ENCODE peak calls at places on chromosomes 11 and 22, in five cellular contexts. B, X, I, G and S are unnamed samples.

GRCh38 chr11:133977067-133977681 is 20.4 kb upstream of the IGSF9B start:
- DNase-seq in I (no peak), B (no peak), G (peak), X (no peak), S (no peak)

GRCh38 chr11:76670475-76671235 is at the start of gene LRRC32:
- DNase-seq in B (no peak), G (no peak), I (peak), X (peak), S (no peak)

GRCh38 chr11:125514336-125515101 is 18.5 kb upstream of the FEZ1 start:
- DNase-seq in G (peak), I (peak), X (no peak), B (no peak), S (peak)

GRCh38 chr11:27873664-27874063 is 173.4 kb upstream of the BDNF start:
- DNase-seq in I (no peak), B (no peak), X (no peak), G (no peak), S (no peak)

GRCh38 chr11:14552089-14552488 is 31.9 kb upstream of the PSMA1 start:
- DNase-seq in G (no peak), B (no peak), I (no peak), X (no peak), S (no peak)

GRCh38 chr11:116694815-116695590 is 77.8 kb downstream of the BUD13 start:
- DNase-seq in B (no peak), I (no peak), G (no peak), X (no peak), S (no peak)

GRCh38 chr11:46557684-46558151 is 36.1 kb downstream of the AMBRA1 start:
- DNase-seq in X (peak), I (peak), B (no peak), G (peak), S (no peak)

GRCh38 chr11:57349491-57350274 is 11.5 kb downstream of the P2RX3 start:
- DNase-seq in I (peak), B (no peak), X (peak), G (peak), S (no peak)

GRCh38 chr11:122042981-122043380 is 73.0 kb downstream of the BLID start:
- DNase-seq in X (no peak), B (no peak), I (no peak), G (no peak), S (no peak)

GRCh38 chr11:121661796-121662508 is 209.2 kb upstream of the SORL1-AS1 start:
- DNase-seq in G (peak), X (peak), I (peak), B (peak), S (peak)

GRCh38 chr11:20501971-20502370 is 97.4 kb upstream of the SLC6A5 start:
- DNase-seq in I (peak), G (no peak), X (no peak), B (no peak), S (no peak)

GRCh38 chr11:98099371-98099770 is 921.4 kb upstream of the CNTN5 start:
- DNase-seq in I (no peak), B (no peak), G (no peak), X (no peak), S (no peak)

GRCh38 chr22:23844739-23845202 is 6.0 kb upstream of the DERL3 start:
- DNase-seq in B (no peak), I (no peak), G (no peak), X (no peak), S (no peak)

GRCh38 chr22:43859176-43859575 is 3.1 kb downstream of the SULT4A1 start:
- DNase-seq in G (no peak), I (no peak), X (no peak), B (no peak), S (no peak)

GRCh38 chr11:22192642-22193347 is at the start of gene ANO5:
- DNase-seq in B (no peak), I (peak), G (no peak), X (peak), S (no peak)

GRCh38 chr11:113817162-113817561 is 37.6 kb downstream of the CLDN25 start:
- DNase-seq in B (no peak), I (peak), G (peak), X (peak), S (no peak)

GRCh38 chr11:66007201-66007634 is 4.6 kb upstream of the CST6 start:
- DNase-seq in G (no peak), I (no peak), X (no peak), B (no peak), S (no peak)

GRCh38 chr11:128772814-128773213 is 78.9 kb downstream of the FLI1 start:
- DNase-seq in B (no peak), I (no peak), X (no peak), G (no peak), S (no peak)

GRCh38 chr11:132944557-132944920 is 587.8 kb downstream of the OPCML start:
- DNase-seq in I (no peak), B (no peak), X (no peak), G (no peak), S (no peak)

GRCh38 chr22:45478108-45478771 is 24.4 kb upstream of the FBLN1 start:
- DNase-seq in B (peak), X (peak), I (peak), G (peak), S (peak)

GRCh38 chr11:65316311-65316978 is 1.8 kb downstream of the CDC42EP2 start:
- DNase-seq in G (peak), X (peak), B (peak), I (peak), S (peak)

GRCh38 chr22:37912171-37912570 is 6.1 kb downstream of the MICALL1 start:
- DNase-seq in B (no peak), G (no peak), I (no peak), X (no peak), S (no peak)

GRCh38 chr22:44413211-44413610 is 84.8 kb downstream of the RTL6 start:
- DNase-seq in B (no peak), G (no peak), X (no peak), I (no peak), S (no peak)

GRCh38 chr11:128180446-128181089 is 406.8 kb downstream of the ETS1 start:
- DNase-seq in X (peak), B (peak), G (peak), I (peak), S (peak)

GRCh38 chr11:61359541-61359940 is 2.1 kb downstream of the CYB561A3 start:
- DNase-seq in I (no peak), X (no peak), B (no peak), G (no peak), S (no peak)

GRCh38 chr11:33689089-33689488 is 11.5 kb downstream of the C11orf91 start:
- DNase-seq in G (no peak), B (no peak), I (peak), X (peak), S (no peak)

GRCh38 chr11:2298131-2298794 is 3.5 kb downstream of the C11orf21 start:
- DNase-seq in I (no peak), B (no peak), X (no peak), G (no peak), S (no peak)

GRCh38 chr11:11998091-11998781 is 10.2 kb downstream of the DKK3 start:
- DNase-seq in B (peak), G (peak), I (peak), X (peak), S (peak)

GRCh38 chr11:130599073-130599654 is 150.7 kb downstream of the ADAMTS15 start:
- DNase-seq in X (peak), B (no peak), I (no peak), G (peak), S (no peak)

GRCh38 chr11:66546368-66546965 is at the start of gene ACTN3:
- DNase-seq in G (no peak), X (peak), B (no peak), I (peak), S (no peak)

GRCh38 chr11:31237819-31238771 is 131.4 kb downstream of the DCDC1 start:
- DNase-seq in G (no peak), X (no peak), I (peak), B (no peak), S (no peak)

GRCh38 chr11:31236052-31236652 is 133.4 kb downstream of the DCDC1 start:
- DNase-seq in I (peak), X (no peak), B (no peak), G (peak), S (no peak)

GRCh38 chr11:31233425-31233824 is 136.1 kb downstream of the DCDC1 start:
- DNase-seq in I (no peak), G (no peak), B (no peak), X (no peak), S (no peak)
- TF ChIP-seq CTCF in I (no peak), G (no peak), B (no peak), X (no peak), S (no peak)

GRCh38 chr11:70348191-70348590 is 50.1 kb upstream of the CTTN start:
- DNase-seq in I (no peak), X (no peak), B (no peak), G (no peak), S (no peak)
- H3K4me3 ChIP-seq in I (no peak), X (no peak), B (no peak), G (no peak), S (no peak)

GRCh38 chr22:22753526-22754267 is 109.3 kb downstream of the GGTLC2 start:
- DNase-seq in G (peak), I (peak), X (peak), B (no peak), S (no peak)
- TF ChIP-seq CTCF in G (peak), I (peak), X (peak), B (peak), S (peak)

GRCh38 chr11:17733261-17733660 is 1.3 kb upstream of the KCNC1 start:
- DNase-seq in I (no peak), B (no peak), G (no peak), X (no peak), S (no peak)

GRCh38 chr11:17735823-17736772 is 1.5 kb downstream of the KCNC1 start:
- DNase-seq in B (no peak), X (no peak), I (no peak), G (no peak), S (no peak)

GRCh38 chr11:17734418-17734911 is at the start of gene KCNC1:
- DNase-seq in B (no peak), I (peak), G (peak), X (peak), S (no peak)

GRCh38 chr11:17736921-17737817 is 2.6 kb downstream of the KCNC1 start:
- DNase-seq in X (no peak), I (no peak), G (no peak), B (no peak), S (no peak)

GRCh38 chr11:17734986-17735822 is 623 bp downstream of the KCNC1 start:
- DNase-seq in I (peak), G (peak), X (peak), B (peak), S (peak)
- H3K4me3 ChIP-seq in I (no peak), G (no peak), X (no peak), B (peak), S (no peak)

GRCh38 chr22:32826537-32826936 is 25.0 kb downstream of the TIMP3 start:
- DNase-seq in B (no peak), G (no peak), X (no peak), I (no peak), S (no peak)

GRCh38 chr22:32824531-32825315 is 23.2 kb downstream of the TIMP3 start:
- DNase-seq in I (no peak), G (no peak), X (no peak), B (no peak), S (no peak)

GRCh38 chr22:32822188-32822877 is 20.8 kb downstream of the TIMP3 start:
- DNase-seq in G (no peak), B (no peak), X (no peak), I (no peak), S (no peak)

GRCh38 chr22:32820131-32820882 is 18.8 kb downstream of the TIMP3 start:
- DNase-seq in I (peak), G (no peak), X (peak), B (no peak), S (no peak)

DNA sequence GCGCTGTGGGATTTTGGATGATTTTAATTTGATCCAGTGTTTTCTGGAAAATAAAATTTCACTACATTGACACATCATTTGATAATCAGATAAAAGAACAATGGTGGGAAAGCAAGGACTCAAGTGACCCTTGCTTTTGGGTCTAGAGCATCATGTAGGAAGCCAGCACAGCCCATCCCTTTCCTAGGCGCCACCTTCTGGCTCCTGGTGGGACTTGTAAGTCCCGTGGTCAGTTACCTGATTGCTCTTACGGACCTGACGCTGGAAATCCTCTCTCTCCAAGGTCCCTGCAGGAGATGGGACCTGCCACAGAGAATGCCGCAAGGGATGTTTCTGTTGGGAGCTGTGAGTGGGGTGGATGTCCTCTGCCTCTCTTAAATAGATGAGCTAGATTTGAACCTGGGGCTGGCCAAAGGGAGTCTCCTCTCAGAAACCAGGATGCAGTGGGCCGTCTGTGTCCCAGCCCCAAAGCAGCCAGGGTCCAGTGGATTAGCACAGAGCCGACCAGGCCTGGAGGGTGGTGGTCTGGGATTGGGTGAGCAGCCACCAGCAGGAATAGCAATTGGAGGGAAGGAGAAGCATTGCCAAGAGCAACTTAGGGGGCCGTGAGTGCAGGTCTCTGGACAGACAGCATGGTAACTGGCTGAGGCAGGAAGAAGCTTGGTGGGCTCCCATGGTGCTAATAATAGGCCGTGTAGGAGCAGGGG is 21.7 kb downstream of the TIMP3 start:
- DNase-seq in G (peak), X (peak), I (peak), B (no peak), S (no peak)
- TF ChIP-seq CTCF in G (peak), X (peak), I (peak), B (peak), S (peak)